ENCODE peak calls at places on chromosomes 2 and 18, in four cellular contexts. One of them, this sample, is unnamed.

GRCh38 chr2:96315400-96316071 is 9.6 kb upstream of the ITPRIPL1 start:
- DNase-seq in activated effector memory CD4-positive, alpha-beta T cell treated with anti-CD3 and anti-CD28 coated beads, Interleukin-2, amount 50 U/mL, for 16 hours: peak; percentile 71
- DNase-seq in foreskin fibroblast: peak; percentile 50
- DNase-seq in T-helper 9 cell: no peak
- DNase-seq in this sample: no peak

GRCh38 chr2:98800330-98801064 is 69.6 kb upstream of the MGAT4A start:
- DNase-seq in activated effector memory CD4-positive, alpha-beta T cell treated with anti-CD3 and anti-CD28 coated beads, Interleukin-2, amount 50 U/mL, for 16 hours: no peak
- DNase-seq in foreskin fibroblast: no peak
- DNase-seq in T-helper 9 cell: no peak
- DNase-seq in this sample: no peak

GRCh38 chr18:25672490-25672889 is 320.5 kb upstream of the ZNF521 start:
- DNase-seq in T-helper 9 cell: no peak
- DNase-seq in activated effector memory CD4-positive, alpha-beta T cell treated with anti-CD3 and anti-CD28 coated beads, Interleukin-2, amount 50 U/mL, for 16 hours: no peak
- DNase-seq in foreskin fibroblast: no peak
- DNase-seq in this sample: no peak

GRCh38 chr2:26001743-26002341 is 19.5 kb upstream of the KIF3C start:
- DNase-seq in foreskin fibroblast: no peak
- DNase-seq in T-helper 9 cell: no peak
- DNase-seq in activated effector memory CD4-positive, alpha-beta T cell treated with anti-CD3 and anti-CD28 coated beads, Interleukin-2, amount 50 U/mL, for 16 hours: no peak
- DNase-seq in this sample: no peak

GRCh38 chr2:46635442-46635841 is 156.1 kb downstream of the TMEM247 start:
- DNase-seq in T-helper 9 cell: no peak
- DNase-seq in foreskin fibroblast: no peak
- DNase-seq in activated effector memory CD4-positive, alpha-beta T cell treated with anti-CD3 and anti-CD28 coated beads, Interleukin-2, amount 50 U/mL, for 16 hours: no peak
- DNase-seq in this sample: no peak

GRCh38 chr2:3180082-3180908 is 197.3 kb downstream of the EIPR1 start:
- DNase-seq in T-helper 9 cell: no peak
- DNase-seq in activated effector memory CD4-positive, alpha-beta T cell treated with anti-CD3 and anti-CD28 coated beads, Interleukin-2, amount 50 U/mL, for 16 hours: peak; percentile 64
- DNase-seq in foreskin fibroblast: no peak
- DNase-seq in this sample: no peak

GRCh38 chr2:56127773-56128170 is 56.0 kb upstream of the CCDC85A start:
- DNase-seq in foreskin fibroblast: no peak
- DNase-seq in T-helper 9 cell: no peak
- DNase-seq in activated effector memory CD4-positive, alpha-beta T cell treated with anti-CD3 and anti-CD28 coated beads, Interleukin-2, amount 50 U/mL, for 16 hours: no peak
- DNase-seq in this sample: no peak

GRCh38 chr2:239599299-239599698 is 198.5 kb upstream of the HDAC4 start:
- DNase-seq in activated effector memory CD4-positive, alpha-beta T cell treated with anti-CD3 and anti-CD28 coated beads, Interleukin-2, amount 50 U/mL, for 16 hours: peak; percentile 47
- DNase-seq in foreskin fibroblast: no peak
- DNase-seq in T-helper 9 cell: no peak
- DNase-seq in this sample: no peak

GRCh38 chr2:39435254-39435653 is 1.8 kb downstream of the MAP4K3 start:
- DNase-seq in foreskin fibroblast: no peak
- DNase-seq in T-helper 9 cell: no peak
- DNase-seq in activated effector memory CD4-positive, alpha-beta T cell treated with anti-CD3 and anti-CD28 coated beads, Interleukin-2, amount 50 U/mL, for 16 hours: no peak
- DNase-seq in this sample: no peak

GRCh38 chr2:123073371-123073770 is 951.7 kb upstream of the CNTNAP5 start:
- DNase-seq in foreskin fibroblast: no peak
- DNase-seq in T-helper 9 cell: no peak
- DNase-seq in activated effector memory CD4-positive, alpha-beta T cell treated with anti-CD3 and anti-CD28 coated beads, Interleukin-2, amount 50 U/mL, for 16 hours: no peak
- DNase-seq in this sample: no peak

GRCh38 chr2:177574357-177574756 is 181.8 kb downstream of the AGPS start:
- DNase-seq in activated effector memory CD4-positive, alpha-beta T cell treated with anti-CD3 and anti-CD28 coated beads, Interleukin-2, amount 50 U/mL, for 16 hours: no peak
- DNase-seq in T-helper 9 cell: no peak
- DNase-seq in foreskin fibroblast: no peak
- DNase-seq in this sample: no peak

GRCh38 chr2:172471168-172471567 is 43.8 kb downstream of the ITGA6 start:
- DNase-seq in T-helper 9 cell: no peak
- DNase-seq in foreskin fibroblast: no peak
- DNase-seq in activated effector memory CD4-positive, alpha-beta T cell treated with anti-CD3 and anti-CD28 coated beads, Interleukin-2, amount 50 U/mL, for 16 hours: no peak
- DNase-seq in this sample: no peak

GRCh38 chr2:144097440-144098225 is 422.3 kb downstream of the ZEB2 start:
- DNase-seq in activated effector memory CD4-positive, alpha-beta T cell treated with anti-CD3 and anti-CD28 coated beads, Interleukin-2, amount 50 U/mL, for 16 hours: no peak
- DNase-seq in foreskin fibroblast: no peak
- DNase-seq in T-helper 9 cell: no peak
- DNase-seq in this sample: no peak

GRCh38 chr18:62976227-62976626 is 260.9 kb downstream of the PHLPP1 start:
- DNase-seq in T-helper 9 cell: no peak
- DNase-seq in foreskin fibroblast: no peak
- DNase-seq in activated effector memory CD4-positive, alpha-beta T cell treated with anti-CD3 and anti-CD28 coated beads, Interleukin-2, amount 50 U/mL, for 16 hours: no peak
- DNase-seq in this sample: no peak

GRCh38 chr2:241087420-241088268 is 14.4 kb downstream of the MTERF4 start:
- DNase-seq in foreskin fibroblast: no peak
- DNase-seq in activated effector memory CD4-positive, alpha-beta T cell treated with anti-CD3 and anti-CD28 coated beads, Interleukin-2, amount 50 U/mL, for 16 hours: no peak
- DNase-seq in T-helper 9 cell: no peak
- DNase-seq in this sample: peak; percentile 54

GRCh38 chr2:127163922-127164321 is 56.2 kb downstream of the CYP27C1 start:
- DNase-seq in activated effector memory CD4-positive, alpha-beta T cell treated with anti-CD3 and anti-CD28 coated beads, Interleukin-2, amount 50 U/mL, for 16 hours: no peak
- DNase-seq in foreskin fibroblast: no peak
- DNase-seq in T-helper 9 cell: no peak
- DNase-seq in this sample: no peak

GRCh38 chr18:12497839-12498238 is 90.1 kb downstream of the PRELID3A start:
- DNase-seq in activated effector memory CD4-positive, alpha-beta T cell treated with anti-CD3 and anti-CD28 coated beads, Interleukin-2, amount 50 U/mL, for 16 hours: no peak
- DNase-seq in T-helper 9 cell: no peak
- DNase-seq in foreskin fibroblast: no peak
- DNase-seq in this sample: no peak

GRCh38 chr18:43774497-43774896 is 497.2 kb upstream of the SYT4 start:
- DNase-seq in T-helper 9 cell: no peak
- DNase-seq in foreskin fibroblast: no peak
- DNase-seq in activated effector memory CD4-positive, alpha-beta T cell treated with anti-CD3 and anti-CD28 coated beads, Interleukin-2, amount 50 U/mL, for 16 hours: no peak
- DNase-seq in this sample: no peak

GRCh38 chr2:46490521-46491141 is 11.3 kb downstream of the TMEM247 start:
- DNase-seq in T-helper 9 cell: no peak
- DNase-seq in activated effector memory CD4-positive, alpha-beta T cell treated with anti-CD3 and anti-CD28 coated beads, Interleukin-2, amount 50 U/mL, for 16 hours: no peak
- DNase-seq in foreskin fibroblast: peak; percentile 20
- DNase-seq in this sample: peak; percentile 43

GRCh38 chr2:70442301-70443077 is 111.1 kb downstream of the TGFA start:
- DNase-seq in T-helper 9 cell: no peak
- DNase-seq in activated effector memory CD4-positive, alpha-beta T cell treated with anti-CD3 and anti-CD28 coated beads, Interleukin-2, amount 50 U/mL, for 16 hours: no peak
- DNase-seq in foreskin fibroblast: no peak
- DNase-seq in this sample: no peak

GRCh38 chr2:176924909-176925548 is 287.6 kb upstream of the HNRNPA3 start:
- DNase-seq in T-helper 9 cell: no peak
- DNase-seq in activated effector memory CD4-positive, alpha-beta T cell treated with anti-CD3 and anti-CD28 coated beads, Interleukin-2, amount 50 U/mL, for 16 hours: no peak
- DNase-seq in foreskin fibroblast: no peak
- DNase-seq in this sample: no peak

GRCh38 chr2:233273120-233273519 is 21.6 kb downstream of the ATG16L1 start:
- DNase-seq in activated effector memory CD4-positive, alpha-beta T cell treated with anti-CD3 and anti-CD28 coated beads, Interleukin-2, amount 50 U/mL, for 16 hours: no peak
- DNase-seq in foreskin fibroblast: no peak
- DNase-seq in T-helper 9 cell: no peak
- DNase-seq in this sample: no peak

GRCh38 chr2:240112914-240113690 is 23.0 kb downstream of the COPS9 start:
- DNase-seq in activated effector memory CD4-positive, alpha-beta T cell treated with anti-CD3 and anti-CD28 coated beads, Interleukin-2, amount 50 U/mL, for 16 hours: no peak
- DNase-seq in foreskin fibroblast: no peak
- DNase-seq in T-helper 9 cell: no peak
- DNase-seq in this sample: no peak

GRCh38 chr2:216807861-216808272 is 52.0 kb downstream of the TNP1 start:
- DNase-seq in foreskin fibroblast: no peak
- DNase-seq in T-helper 9 cell: no peak
- DNase-seq in activated effector memory CD4-positive, alpha-beta T cell treated with anti-CD3 and anti-CD28 coated beads, Interleukin-2, amount 50 U/mL, for 16 hours: no peak
- DNase-seq in this sample: no peak

GRCh38 chr2:165691615-165692014 is 102.4 kb downstream of the GALNT3 start:
- DNase-seq in T-helper 9 cell: no peak
- DNase-seq in activated effector memory CD4-positive, alpha-beta T cell treated with anti-CD3 and anti-CD28 coated beads, Interleukin-2, amount 50 U/mL, for 16 hours: no peak
- DNase-seq in foreskin fibroblast: peak; percentile 40
- DNase-seq in this sample: no peak

GRCh38 chr2:105631011-105631410 is 113.7 kb upstream of the NCK2 start:
- DNase-seq in T-helper 9 cell: no peak
- DNase-seq in activated effector memory CD4-positive, alpha-beta T cell treated with anti-CD3 and anti-CD28 coated beads, Interleukin-2, amount 50 U/mL, for 16 hours: no peak
- DNase-seq in foreskin fibroblast: no peak
- DNase-seq in this sample: no peak

GRCh38 chr2:151570191-151570590 is 160.5 kb downstream of the RIF1 start:
- DNase-seq in activated effector memory CD4-positive, alpha-beta T cell treated with anti-CD3 and anti-CD28 coated beads, Interleukin-2, amount 50 U/mL, for 16 hours: no peak
- DNase-seq in T-helper 9 cell: no peak
- DNase-seq in foreskin fibroblast: no peak
- DNase-seq in this sample: no peak

GRCh38 chr18:44937985-44938384 is 257.3 kb downstream of the SETBP1 start:
- DNase-seq in activated effector memory CD4-positive, alpha-beta T cell treated with anti-CD3 and anti-CD28 coated beads, Interleukin-2, amount 50 U/mL, for 16 hours: no peak
- DNase-seq in T-helper 9 cell: no peak
- DNase-seq in foreskin fibroblast: no peak
- DNase-seq in this sample: no peak

GRCh38 chr2:143469323-143469722 is 340.1 kb downstream of the ARHGAP15 start:
- DNase-seq in activated effector memory CD4-positive, alpha-beta T cell treated with anti-CD3 and anti-CD28 coated beads, Interleukin-2, amount 50 U/mL, for 16 hours: no peak
- DNase-seq in T-helper 9 cell: no peak
- DNase-seq in foreskin fibroblast: no peak
- DNase-seq in this sample: no peak

GRCh38 chr18:68417166-68417776 is 297.6 kb downstream of the TMX3 start:
- DNase-seq in activated effector memory CD4-positive, alpha-beta T cell treated with anti-CD3 and anti-CD28 coated beads, Interleukin-2, amount 50 U/mL, for 16 hours: no peak
- DNase-seq in foreskin fibroblast: no peak
- DNase-seq in T-helper 9 cell: no peak
- DNase-seq in this sample: no peak

GRCh38 chr2:196097864-196098660 is 29.4 kb upstream of the DNAH7 start:
- DNase-seq in activated effector memory CD4-positive, alpha-beta T cell treated with anti-CD3 and anti-CD28 coated beads, Interleukin-2, amount 50 U/mL, for 16 hours: no peak
- DNase-seq in T-helper 9 cell: no peak
- DNase-seq in foreskin fibroblast: no peak
- DNase-seq in this sample: no peak

GRCh38 chr2:239244625-239245024 is 156.2 kb downstream of the HDAC4 start:
- DNase-seq in foreskin fibroblast: no peak
- DNase-seq in activated effector memory CD4-positive, alpha-beta T cell treated with anti-CD3 and anti-CD28 coated beads, Interleukin-2, amount 50 U/mL, for 16 hours: no peak
- DNase-seq in T-helper 9 cell: no peak
- DNase-seq in this sample: no peak

GRCh38 chr2:240650254-240650965 is 25.1 kb downstream of the GPR35 start:
- DNase-seq in foreskin fibroblast: no peak
- DNase-seq in activated effector memory CD4-positive, alpha-beta T cell treated with anti-CD3 and anti-CD28 coated beads, Interleukin-2, amount 50 U/mL, for 16 hours: no peak
- DNase-seq in T-helper 9 cell: no peak
- DNase-seq in this sample: no peak

This sample was measured in GM18507.